ENCODE peak calls at places on chromosomes 12 and 14, in six cellular contexts. H is colonic mucosa, X is kidney epithelial cell, O is astrocyte of the cerebellum, G is fibroblast of lung, K is stomach. C is an unnamed sample.

GRCh38 chr14:101086926-101087325 is 183.4 kb upstream of the RTL1 start:
- DNase-seq in H (no peak), X (no peak), O (no peak), G (no peak), K (no peak), C (no peak)

GRCh38 chr12:15701212-15701611 is 88.0 kb downstream of the EPS8 start:
- DNase-seq in H (no peak), X (no peak), O (no peak), G (peak), K (no peak), C (no peak)

GRCh38 chr12:89880695-89881350 is 172.2 kb upstream of the ATP2B1 start:
- DNase-seq in H (no peak), X (no peak), O (no peak), G (no peak), K (no peak), C (no peak)

GRCh38 chr14:94066089-94066676 is 14.8 kb downstream of the DDX24 start:
- DNase-seq in H (peak), X (no peak), O (no peak), G (peak), K (no peak), C (no peak)

GRCh38 chr14:31449971-31450610 is 7.2 kb downstream of the DTD2 start:
- DNase-seq in H (no peak), X (no peak), O (peak), G (peak), K (no peak), C (no peak)

GRCh38 chr12:3138896-3139590 is 61.9 kb downstream of the TSPAN9 start:
- DNase-seq in H (no peak), X (no peak), O (peak), G (no peak), K (no peak), C (no peak)

GRCh38 chr12:113103756-113104450 is 31.7 kb downstream of the RASAL1 start:
- DNase-seq in H (peak), X (no peak), O (no peak), G (no peak), K (peak), C (no peak)

GRCh38 chr12:41304526-41304925 is 116.4 kb downstream of the PDZRN4 start:
- DNase-seq in H (no peak), X (no peak), O (no peak), G (no peak), K (no peak), C (no peak)

GRCh38 chr12:13203028-13203922 is 6.7 kb downstream of the EMP1 start:
- DNase-seq in H (no peak), X (no peak), O (no peak), G (no peak), K (no peak), C (no peak)

GRCh38 chr12:68631177-68631576 is 20.5 kb downstream of the RAP1B start:
- DNase-seq in H (no peak), X (no peak), O (no peak), G (peak), K (no peak), C (no peak)

GRCh38 chr12:41983896-41984295 is 160.8 kb downstream of the GXYLT1 start:
- DNase-seq in H (no peak), X (no peak), O (no peak), G (no peak), K (no peak), C (no peak)

GRCh38 chr12:79841248-79841877 is 93.5 kb downstream of the PPP1R12A start:
- DNase-seq in H (no peak), X (no peak), O (no peak), G (no peak), K (no peak), C (no peak)

GRCh38 chr12:73514672-73515071 is 1023.0 kb upstream of the ATXN7L3B start:
- DNase-seq in H (no peak), X (no peak), O (no peak), G (no peak), K (no peak), C (no peak)

GRCh38 chr12:112740387-112740934 is 51.1 kb upstream of the RPH3A start:
- DNase-seq in H (no peak), X (no peak), O (no peak), G (no peak), K (no peak), C (no peak)

GRCh38 chr12:75505706-75506312 is 5.6 kb downstream of the KRR1 start:
- DNase-seq in H (no peak), X (no peak), O (no peak), G (no peak), K (no peak), C (no peak)

GRCh38 chr14:31968107-31968810 is 108.8 kb upstream of the ARHGAP5 start:
- DNase-seq in H (no peak), X (no peak), O (no peak), G (peak), K (no peak), C (no peak)

GRCh38 chr12:57807285-57807684 is 11.2 kb downstream of the AVIL start:
- DNase-seq in H (no peak), X (no peak), O (no peak), G (no peak), K (no peak), C (no peak)

GRCh38 chr12:54044425-54045093 is 9.1 kb upstream of the HOXC4 start:
- DNase-seq in H (no peak), X (no peak), O (no peak), G (no peak), K (no peak), C (no peak)

GRCh38 chr14:21070083-21070609 is at the start of gene ARHGEF40:
- DNase-seq in H (peak), X (no peak), O (no peak), G (peak), K (peak), C (no peak)

GRCh38 chr14:104510794-104511611 is 68.6 kb upstream of the C14orf180 start:
- DNase-seq in H (no peak), X (no peak), O (no peak), G (no peak), K (peak), C (no peak)

GRCh38 chr14:66638688-66639087 is 130.7 kb downstream of the GPHN start:
- DNase-seq in H (no peak), X (no peak), O (no peak), G (peak), K (no peak), C (no peak)

GRCh38 chr12:60191676-60192359 is 596.0 kb downstream of the SLC16A7 start:
- DNase-seq in H (no peak), X (no peak), O (no peak), G (peak), K (no peak), C (no peak)

GRCh38 chr14:57293851-57294837 is 25.4 kb downstream of the AP5M1 start:
- DNase-seq in H (no peak), X (no peak), O (peak), G (peak), K (no peak), C (no peak)
- TF ChIP-seq CTCF in H (no peak), X (peak), O (no peak), G (peak), K (no peak), C (no peak)

GRCh38 chr12:110606253-110606611 is 7.7 kb upstream of the TCTN1 start:
- DNase-seq in H (no peak), X (no peak), O (no peak), G (no peak), K (no peak), C (no peak)
- H3K4me3 ChIP-seq in H (no peak), X (no peak), O (no peak), G (no peak), K (no peak), C (no peak)

GRCh38 chr12:103303484-103303883 is 192.3 kb downstream of the C12orf42 start:
- DNase-seq in H (no peak), X (no peak), O (no peak), G (no peak), K (no peak), C (no peak)

DNA sequence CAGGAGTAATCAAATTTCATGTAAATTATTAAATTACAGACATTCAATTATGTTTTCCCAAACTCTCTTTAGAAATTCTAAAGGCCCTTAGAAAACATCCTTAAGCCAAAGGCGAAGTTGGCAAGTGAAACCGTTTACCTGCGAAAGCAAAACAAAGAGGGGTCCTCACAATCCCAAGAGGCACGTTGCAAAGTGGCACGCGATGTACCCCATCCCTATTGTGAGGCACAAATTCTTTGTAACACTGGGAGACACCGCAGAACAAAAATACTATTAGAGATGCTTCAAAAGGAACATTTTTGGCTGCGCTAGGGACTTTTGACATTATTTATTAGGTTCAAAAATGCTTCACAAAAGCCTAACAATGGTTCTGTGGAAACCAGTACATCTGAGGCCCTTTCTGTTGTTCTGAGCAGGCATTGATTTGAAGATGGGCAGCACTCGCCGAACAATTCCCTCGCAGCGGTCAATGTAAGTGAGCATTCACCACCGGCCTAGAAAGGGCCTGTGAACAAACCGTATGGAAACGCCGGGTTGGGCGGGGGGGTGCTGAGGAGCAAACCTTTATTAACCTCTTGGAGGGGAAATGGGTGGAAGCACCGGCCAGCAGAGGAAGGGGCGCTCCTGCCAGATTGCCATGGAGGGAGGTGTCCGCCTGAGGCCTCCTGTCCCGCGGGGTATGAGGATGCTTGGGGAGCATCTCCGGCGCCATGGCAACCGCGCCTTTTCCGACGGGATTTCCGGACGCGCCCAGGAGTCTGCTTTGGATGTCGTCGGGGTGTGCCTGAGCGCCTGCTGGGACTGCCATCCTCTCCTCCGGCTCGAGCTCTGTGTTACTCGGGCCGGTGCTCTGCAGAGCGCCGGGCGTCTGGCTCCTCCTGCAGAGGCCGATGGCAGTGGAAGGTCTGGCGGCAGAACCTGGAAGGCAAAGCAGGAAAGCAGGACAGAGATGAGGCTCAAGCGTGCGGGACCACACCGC is 193.8 kb downstream of the C12orf42 start:
- DNase-seq in H (no peak), X (no peak), O (no peak), G (no peak), K (no peak), C (no peak)
- TF ChIP-seq CTCF in H (no peak), X (no peak), O (no peak), G (no peak), K (no peak), C (no peak)

DNA sequence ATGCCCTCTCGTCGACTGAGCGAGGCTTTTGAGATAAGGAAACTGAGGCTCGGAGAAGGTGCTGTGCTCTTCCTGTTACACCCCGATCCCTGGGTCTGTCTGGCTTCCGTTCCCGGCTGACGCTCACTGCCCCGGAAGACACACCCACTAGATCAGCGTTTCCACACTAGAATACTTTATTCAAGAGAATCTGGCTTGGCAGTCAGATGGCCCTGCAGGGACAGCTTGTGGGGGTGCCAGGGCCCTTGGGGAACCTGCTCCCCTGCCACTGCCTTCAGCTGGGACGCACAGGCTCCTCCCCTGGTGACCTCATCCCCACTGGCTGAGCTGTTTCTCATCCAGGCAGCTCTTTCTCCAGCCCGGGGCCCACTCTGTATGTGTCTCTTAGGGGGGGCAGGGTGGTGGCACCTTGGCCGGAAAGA is 13.7 kb downstream of the PGF start:
- DNase-seq in H (no peak), X (no peak), O (no peak), G (peak), K (no peak), C (no peak)
- H3K4me3 ChIP-seq in H (no peak), X (no peak), O (no peak), G (no peak), K (no peak), C (no peak)

DNA sequence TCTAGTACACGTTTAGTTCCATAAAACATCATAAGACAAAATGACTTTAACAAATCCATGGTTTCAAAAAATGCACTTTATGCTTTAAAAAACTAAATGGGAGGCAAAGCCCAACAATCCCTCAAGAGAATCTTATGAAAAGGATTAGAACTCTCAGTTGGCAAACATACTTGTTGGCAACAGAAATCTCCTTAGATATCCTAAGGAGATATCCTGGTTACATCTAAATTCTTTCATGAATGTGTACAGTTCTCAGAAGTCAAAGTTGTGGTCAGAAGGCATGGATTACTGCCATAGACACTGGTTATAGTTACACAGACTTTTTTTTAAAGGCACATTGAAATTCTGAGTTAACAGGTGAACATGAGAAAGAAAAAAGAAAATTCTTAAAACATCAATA is 17.5 kb upstream of the ISM2 start:
- DNase-seq in H (no peak), X (no peak), O (peak), G (peak), K (no peak), C (no peak)
- TF ChIP-seq CTCF in H (no peak), X (no peak), O (no peak), G (no peak), K (no peak), C (no peak)

GRCh38 chr12:47216150-47216677 is 136.5 kb upstream of the AMIGO2 start:
- DNase-seq in H (no peak), X (no peak), O (no peak), G (no peak), K (no peak), C (no peak)
- H3K4me3 ChIP-seq in H (peak), X (no peak), O (no peak), G (no peak), K (peak), C (no peak)

DNA sequence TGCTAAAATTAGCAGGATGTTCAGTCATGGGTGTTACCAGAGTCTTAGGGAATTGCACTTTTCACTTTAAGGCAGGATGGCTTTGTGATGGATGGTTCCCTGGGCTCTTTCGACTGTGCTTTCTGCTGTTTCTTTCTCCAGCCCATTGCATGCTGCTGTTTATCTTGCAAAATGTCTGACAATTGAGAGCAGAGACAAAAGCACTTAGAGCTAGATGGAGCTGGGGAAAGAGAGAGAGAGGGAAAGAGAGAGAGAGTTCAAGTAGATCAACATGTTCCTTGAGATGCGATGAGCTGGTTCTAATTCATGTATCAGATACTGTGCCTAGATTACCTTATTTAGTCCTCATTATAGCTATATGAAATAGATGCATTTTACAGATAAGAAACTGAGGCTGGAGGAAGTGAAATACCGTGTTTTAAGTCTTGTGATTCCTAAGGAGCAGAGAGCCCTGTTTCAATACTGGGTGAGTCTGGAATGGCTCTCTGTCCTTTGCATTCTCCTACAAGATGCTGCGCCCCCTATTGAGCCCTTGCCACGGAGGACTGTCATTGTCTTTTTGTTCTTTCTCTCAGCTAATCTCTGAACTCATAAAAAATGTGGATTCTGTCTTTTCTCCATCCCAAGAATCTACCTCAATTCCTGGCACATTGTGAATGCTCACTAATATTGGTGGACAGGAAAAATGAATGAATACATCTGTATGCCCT is 227.9 kb downstream of the ALG10B start:
- DNase-seq in H (no peak), X (no peak), O (no peak), G (no peak), K (no peak), C (no peak)
- TF ChIP-seq CTCF in H (no peak), X (no peak), O (no peak), G (no peak), K (no peak), C (peak)